ENCODE peak calls at places on chromosomes 2 and 18, in five cellular contexts. B is activated CD8-positive, alpha-beta memory T cell treated with anti-CD3 and anti-CD28 coated beads for 24 hours; D is astrocyte of the cerebellum; H is AG20443; U is frontal cortex. P is an unnamed sample.

GRCh38 chr2:230137902-230138539 is 69.3 kb upstream of the SLC16A14 start:
- DNase-seq in H (no peak), B (no peak), D (no peak), U (no peak), P (no peak)

GRCh38 chr2:111667542-111668273 is 216.3 kb downstream of the ANAPC1 start:
- DNase-seq in H (peak; percentile 73), U (no peak), B (no peak), D (no peak), P (peak; percentile 46)

GRCh38 chr2:163652741-163653140 is 83.1 kb downstream of the FIGN start:
- DNase-seq in D (no peak), H (peak; percentile 17), B (no peak), U (no peak), P (no peak)

GRCh38 chr2:207037813-207038212 is 98.5 kb downstream of the CPO start:
- DNase-seq in D (no peak), U (no peak), B (no peak), H (no peak), P (no peak)

GRCh38 chr2:193900292-193900691 is 1705.6 kb upstream of the TMEFF2 start:
- DNase-seq in D (no peak), U (no peak), B (no peak), H (no peak), P (no peak)

GRCh38 chr2:120670771-120671480 is 64.7 kb upstream of the GLI2 start:
- DNase-seq in D (no peak), H (no peak), B (no peak), U (no peak), P (no peak)

GRCh38 chr2:159987136-159987535 is 75.3 kb downstream of the PLA2R1 start:
- DNase-seq in B (no peak), D (no peak), H (no peak), U (no peak), P (no peak)

GRCh38 chr2:240575101-240575965 is 7.0 kb downstream of the RNPEPL1 start:
- DNase-seq in D (no peak), U (no peak), H (no peak), B (no peak), P (no peak)

GRCh38 chr2:147826615-147827375 is 18.0 kb upstream of the ACVR2A start:
- DNase-seq in B (no peak), U (no peak), H (no peak), D (no peak), P (no peak)

GRCh38 chr2:99201959-99202678 is 21.1 kb downstream of the MRPL30 start:
- DNase-seq in B (no peak), U (no peak), H (no peak), D (no peak), P (no peak)

GRCh38 chr2:216426938-216427337 is 14.7 kb downstream of the SMARCAL1 start:
- DNase-seq in D (no peak), U (no peak), H (peak; percentile 69), B (no peak), P (peak; percentile 11)

GRCh38 chr2:232523682-232524597 is 2.0 kb upstream of the CHRND start:
- DNase-seq in D (no peak), H (peak; percentile 52), U (peak; percentile 59), B (peak; percentile 75), P (no peak)

GRCh38 chr2:44789971-44790721 is 151.4 kb upstream of the SIX3 start:
- DNase-seq in H (no peak), D (no peak), B (no peak), U (no peak), P (no peak)

GRCh38 chr2:231182500-231182899 is 15.9 kb upstream of the ARMC9 start:
- DNase-seq in D (no peak), U (no peak), B (peak; percentile 44), H (no peak), P (no peak)

GRCh38 chr2:231926761-231927565 is 767 bp upstream of the NPPC start:
- DNase-seq in U (peak; percentile 53), B (no peak), D (no peak), H (no peak), P (no peak)

GRCh38 chr2:133812826-133813617 is 244.8 kb upstream of the NCKAP5 start:
- DNase-seq in H (no peak), D (peak; percentile 38), U (no peak), B (no peak), P (no peak)

GRCh38 chr2:63614983-63615945 is 26.5 kb downstream of the MDH1 start:
- DNase-seq in U (no peak), H (peak; percentile 9), D (no peak), B (no peak), P (no peak)

GRCh38 chr2:118974103-118974911 is 32.3 kb downstream of the MARCO start:
- DNase-seq in U (no peak), B (no peak), H (peak; percentile 85), D (no peak), P (no peak)

GRCh38 chr2:183950673-183951072 is 647.7 kb upstream of the ZNF804A start:
- DNase-seq in U (no peak), B (no peak), H (no peak), D (no peak), P (peak; percentile 44)

GRCh38 chr2:69943000-69943840 is 18.2 kb downstream of the ASPRV1 start:
- DNase-seq in D (peak; percentile 42), H (no peak), B (no peak), U (no peak), P (no peak)

GRCh38 chr2:174510583-174511189 is 23.9 kb upstream of the GPR155 start:
- DNase-seq in B (no peak), H (no peak), U (no peak), D (no peak), P (no peak)

GRCh38 chr2:20624884-20625485 is 25.9 kb downstream of the HS1BP3 start:
- DNase-seq in D (no peak), H (no peak), B (no peak), U (no peak), P (no peak)

GRCh38 chr2:157559061-157559460 is 69.6 kb downstream of the ACVR1C start:
- DNase-seq in D (no peak), B (no peak), U (no peak), H (no peak), P (no peak)

GRCh38 chr2:19120941-19121750 is 237.3 kb downstream of the OSR1 start:
- DNase-seq in U (peak; percentile 6), D (peak; percentile 76), H (peak; percentile 89), B (no peak), P (peak; percentile 40)

GRCh38 chr18:48161201-48161910 is 230.9 kb upstream of the SMAD2 start:
- DNase-seq in U (peak; percentile 84), D (no peak), H (peak; percentile 96), B (peak; percentile 85), P (peak; percentile 76)

GRCh38 chr2:128607981-128608506 is 289.4 kb upstream of the HS6ST1 start:
- DNase-seq in U (no peak), H (no peak), B (no peak), D (no peak), P (no peak)